ENCODE peak calls at places on chromosomes 1 and 21, in five cellular contexts. L is HepG2, V is A549, T is K562, N is NB4. I is an unnamed sample.

GRCh38 chr1:217435159-217435558 is 195.7 kb downstream of the GPATCH2 start:
- DNase-seq in L (no peak), V (no peak), T (no peak), N (no peak), I (no peak)

GRCh38 chr1:214208525-214208924 is 72.4 kb upstream of the SMYD2 start:
- DNase-seq in L (no peak), V (no peak), T (no peak), N (no peak), I (no peak)

GRCh38 chr1:26317612-26318337 is at the start of gene CD52:
- DNase-seq in L (no peak), V (no peak), T (peak), N (peak), I (no peak)

GRCh38 chr1:54742262-54742661 is 22.1 kb downstream of the PARS2 start:
- DNase-seq in L (no peak), V (no peak), T (no peak), N (no peak), I (no peak)

GRCh38 chr1:7550981-7551380 is 220.1 kb upstream of the VAMP3 start:
- DNase-seq in L (no peak), V (no peak), T (no peak), N (no peak), I (no peak)

GRCh38 chr1:193031431-193031830 is 27.7 kb downstream of the UCHL5 start:
- DNase-seq in L (no peak), V (no peak), T (no peak), N (peak), I (peak)

GRCh38 chr1:63004868-63005267 is 220.9 kb downstream of the ATG4C start:
- DNase-seq in L (peak), V (peak), T (no peak), N (peak), I (no peak)

GRCh38 chr1:228021526-228022030 is 14.8 kb downstream of the WNT3A start:
- DNase-seq in L (no peak), V (no peak), T (no peak), N (no peak), I (no peak)

GRCh38 chr1:195951313-195951712 is 656.9 kb downstream of the KCNT2 start:
- DNase-seq in L (peak), V (peak), T (no peak), N (no peak), I (no peak)

GRCh38 chr1:244011251-244011650 is 39.8 kb upstream of the ZBTB18 start:
- DNase-seq in L (no peak), V (no peak), T (no peak), N (no peak), I (peak)

GRCh38 chr1:184800876-184801275 is 46.2 kb upstream of the EDEM3 start:
- DNase-seq in L (no peak), V (no peak), T (no peak), N (no peak), I (no peak)

GRCh38 chr21:32386195-32386870 is 6.5 kb downstream of the URB1 start:
- DNase-seq in L (no peak), V (peak), T (no peak), N (no peak), I (peak)

GRCh38 chr1:236064674-236065508 is at the start of gene NID1:
- DNase-seq in L (peak), V (peak), T (no peak), N (no peak), I (peak)

GRCh38 chr1:22223176-22223575 is 80.3 kb upstream of the WNT4 start:
- DNase-seq in L (no peak), V (no peak), T (no peak), N (no peak), I (no peak)

GRCh38 chr1:186188004-186188539 is 187.0 kb downstream of the TPR start:
- DNase-seq in L (no peak), V (peak), T (no peak), N (no peak), I (peak)

GRCh38 chr21:26210614-26211013 is 40.0 kb upstream of the APP start:
- DNase-seq in L (no peak), V (no peak), T (no peak), N (no peak), I (no peak)

GRCh38 chr1:46948629-46949282 is 7.5 kb upstream of the CYP4A11 start:
- DNase-seq in L (peak), V (peak), T (no peak), N (no peak), I (no peak)

GRCh38 chr1:145979746-145980435 is 15.4 kb downstream of the POLR3GL start:
- DNase-seq in L (no peak), V (no peak), T (no peak), N (peak), I (peak)

GRCh38 chr1:171267391-171267790 is 19.1 kb downstream of the FMO1 start:
- DNase-seq in L (no peak), V (no peak), T (no peak), N (no peak), I (no peak)

GRCh38 chr1:223724376-223724775 is 12.0 kb downstream of the CAPN2 start:
- DNase-seq in L (no peak), V (no peak), T (no peak), N (no peak), I (no peak)

GRCh38 chr1:24464378-24464770 is 38.3 kb upstream of the RCAN3 start:
- DNase-seq in L (no peak), V (no peak), T (no peak), N (no peak), I (no peak)

GRCh38 chr1:74334147-74334546 is 99.0 kb downstream of the TNNI3K start:
- DNase-seq in L (no peak), V (no peak), T (no peak), N (no peak), I (no peak)

GRCh38 chr1:147247656-147248238 is 5.3 kb downstream of the CHD1L start:
- DNase-seq in L (peak), V (no peak), T (no peak), N (no peak), I (no peak)

GRCh38 chr1:64884261-64885040 is 81.9 kb downstream of the JAK1 start:
- DNase-seq in L (no peak), V (no peak), T (peak), N (no peak), I (peak)

GRCh38 chr1:64880449-64880848 is 85.9 kb downstream of the JAK1 start:
- DNase-seq in L (no peak), V (no peak), T (no peak), N (no peak), I (no peak)

GRCh38 chr1:64882574-64883255 is 83.6 kb downstream of the JAK1 start:
- DNase-seq in L (no peak), V (no peak), T (no peak), N (no peak), I (no peak)

GRCh38 chr1:64878931-64879710 is 87.2 kb downstream of the JAK1 start:
- DNase-seq in L (no peak), V (no peak), T (no peak), N (no peak), I (peak)

GRCh38 chr1:64881281-64881680 is 85.1 kb downstream of the JAK1 start:
- DNase-seq in L (no peak), V (no peak), T (no peak), N (no peak), I (no peak)
- TF ChIP-seq MYC in L (no peak), V (no peak), T (no peak), N (no peak), I (no peak)

GRCh38 chr21:27693376-27693775 is 726.5 kb upstream of the ADAMTS5 start:
- DNase-seq in L (no peak), V (no peak), T (no peak), N (no peak), I (no peak)
- TF ChIP-seq MYC in L (no peak), V (no peak), T (no peak), N (no peak), I (no peak)

GRCh38 chr1:38243106-38243505 is 196.5 kb upstream of the POU3F1 start:
- DNase-seq in L (no peak), V (peak), T (peak), N (no peak), I (no peak)

GRCh38 chr1:38250356-38250755 is 203.8 kb upstream of the POU3F1 start:
- DNase-seq in L (no peak), V (no peak), T (no peak), N (no peak), I (no peak)

GRCh38 chr1:38242506-38242905 is 195.9 kb upstream of the POU3F1 start:
- DNase-seq in L (no peak), V (no peak), T (peak), N (no peak), I (no peak)

GRCh38 chr1:38244218-38244617 is 197.6 kb upstream of the POU3F1 start:
- DNase-seq in L (no peak), V (no peak), T (no peak), N (no peak), I (no peak)

GRCh38 chr1:38246955-38247952 is 200.7 kb upstream of the POU3F1 start:
- DNase-seq in L (peak), V (peak), T (no peak), N (no peak), I (peak)
- TF ChIP-seq MYC in L (no peak), V (no peak), T (no peak), N (no peak), I (no peak)

GRCh38 chr1:242062271-242062670 is 63.4 kb upstream of the MAP1LC3C start:
- DNase-seq in L (no peak), V (no peak), T (no peak), N (no peak), I (no peak)

GRCh38 chr1:242056988-242057744 is 58.3 kb upstream of the MAP1LC3C start:
- DNase-seq in L (no peak), V (no peak), T (no peak), N (no peak), I (no peak)

GRCh38 chr1:242055921-242056320 is 57.0 kb upstream of the MAP1LC3C start:
- DNase-seq in L (no peak), V (no peak), T (no peak), N (no peak), I (no peak)

GRCh38 chr1:242057745-242058115 is 58.8 kb upstream of the MAP1LC3C start:
- DNase-seq in L (no peak), V (no peak), T (no peak), N (no peak), I (no peak)

DNA sequence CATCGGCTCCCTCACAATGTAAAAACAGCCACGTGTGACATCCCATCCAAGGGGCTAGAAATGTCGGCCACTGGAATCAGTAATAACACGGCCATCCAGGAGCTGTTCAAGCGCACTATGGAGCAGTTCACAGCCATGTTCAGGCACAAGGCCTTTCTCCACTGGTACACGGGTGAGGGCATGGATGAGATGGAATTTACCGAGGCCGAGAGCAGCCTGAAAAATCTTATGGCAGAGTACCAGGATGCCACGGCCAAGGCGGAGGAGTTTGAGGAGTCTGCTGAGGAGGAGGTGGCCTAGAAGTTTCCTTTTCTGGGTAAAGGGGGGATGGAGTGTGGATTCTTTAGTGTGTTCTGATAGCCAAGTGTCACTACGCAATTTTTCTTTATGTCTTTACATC is 61.1 kb upstream of the MAP1LC3C start:
- DNase-seq in L (no peak), V (no peak), T (no peak), N (no peak), I (no peak)
- TF ChIP-seq MYC in L (no peak), V (no peak), T (no peak), N (no peak), I (no peak)

GRCh38 chr21:44058981-44059380 is 46.9 kb downstream of the TRAPPC10 start:
- DNase-seq in L (no peak), V (no peak), T (no peak), N (no peak), I (no peak)
- TF ChIP-seq MYC in L (no peak), V (no peak), T (no peak), N (no peak), I (no peak)

GRCh38 chr1:113147826-113148225 is 74.8 kb downstream of the LRIG2 start:
- DNase-seq in L (no peak), V (no peak), T (no peak), N (no peak), I (no peak)

GRCh38 chr1:113142791-113143190 is 69.8 kb downstream of the LRIG2 start:
- DNase-seq in L (no peak), V (no peak), T (no peak), N (no peak), I (peak)

GRCh38 chr1:113147073-113147625 is 74.2 kb downstream of the LRIG2 start:
- DNase-seq in L (no peak), V (no peak), T (no peak), N (no peak), I (no peak)

GRCh38 chr1:113141650-113142473 is 68.9 kb downstream of the LRIG2 start:
- DNase-seq in L (no peak), V (peak), T (peak), N (peak), I (peak)

GRCh38 chr1:113146242-113147072 is 73.5 kb downstream of the LRIG2 start:
- DNase-seq in L (peak), V (no peak), T (peak), N (peak), I (peak)
- TF ChIP-seq MYC in L (peak), V (no peak), T (no peak), N (no peak), I (no peak)

GRCh38 chr1:155051777-155052398 is 772 bp downstream of the ADAM15 start:
- DNase-seq in L (no peak), V (no peak), T (no peak), N (peak), I (peak)

GRCh38 chr1:155049651-155050559 is 1.2 kb upstream of the ADAM15 start:
- DNase-seq in L (no peak), V (no peak), T (no peak), N (no peak), I (no peak)

GRCh38 chr1:155051342-155051776 is 243 bp downstream of the ADAM15 start:
- DNase-seq in L (no peak), V (no peak), T (no peak), N (no peak), I (no peak)

GRCh38 chr1:155052412-155053400 is 1.6 kb downstream of the ADAM15 start:
- DNase-seq in L (no peak), V (peak), T (peak), N (peak), I (peak)

DNA sequence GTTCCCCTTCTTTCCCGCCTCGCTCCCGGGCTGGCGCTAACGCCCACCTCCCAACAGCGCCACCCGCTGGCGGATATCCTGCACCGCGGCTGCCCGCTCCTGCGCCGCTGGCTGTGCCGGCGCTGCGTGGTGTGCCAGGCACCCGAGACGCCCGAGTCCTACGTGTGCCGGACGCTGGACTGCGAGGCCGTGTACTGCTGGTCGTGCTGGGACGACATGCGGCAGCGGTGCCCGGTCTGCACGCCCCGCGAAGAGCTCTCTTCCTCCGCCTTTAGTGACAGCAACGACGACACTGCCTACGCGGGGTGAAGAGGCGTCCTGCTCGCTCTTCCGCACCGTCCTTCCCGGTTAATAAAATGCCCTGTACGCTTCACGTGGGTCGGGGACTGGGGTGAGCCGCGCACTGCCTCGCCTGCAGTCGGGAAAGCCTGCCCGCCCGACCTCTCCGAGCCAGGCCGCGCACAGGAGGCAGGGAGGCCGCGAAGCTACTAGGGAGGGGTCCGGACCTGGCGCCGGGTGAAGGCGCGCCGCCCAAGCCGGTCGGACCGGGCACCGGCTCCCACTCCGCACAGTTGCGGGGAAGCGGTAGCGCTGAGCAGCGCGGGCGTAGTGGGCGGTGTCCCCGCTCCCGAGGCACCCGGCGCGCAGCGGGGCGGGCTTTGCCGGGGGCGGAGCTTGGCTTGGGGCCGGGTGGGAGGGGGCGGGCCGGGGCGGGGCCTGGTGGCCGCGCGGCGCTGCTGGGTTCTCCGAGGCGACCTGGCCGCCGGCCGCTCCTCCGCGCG is at the start of gene ADAM15:
- DNase-seq in L (peak), V (peak), T (peak), N (peak), I (peak)
- TF ChIP-seq MYC in L (peak), V (peak), T (peak), N (no peak), I (peak)

GRCh38 chr1:160726498-160727391 is 12.3 kb upstream of the SLAMF7 start:
- DNase-seq in L (peak), V (peak), T (peak), N (peak), I (peak)
- TF ChIP-seq MYC in L (no peak), V (no peak), T (no peak), N (peak), I (no peak)

GRCh38 chr1:182348916-182349747 is 42.5 kb downstream of the GLUL start:
- DNase-seq in L (no peak), V (no peak), T (no peak), N (no peak), I (no peak)
- TF ChIP-seq MYC in L (no peak), V (no peak), T (no peak), N (no peak), I (no peak)

GRCh38 chr1:183043872-183044859 is 20.9 kb downstream of the LAMC1 start:
- DNase-seq in L (peak), V (peak), T (no peak), N (no peak), I (no peak)
- TF ChIP-seq MYC in L (no peak), V (no peak), T (no peak), N (no peak), I (no peak)

I was measured in endothelial cell of umbilical vein.